ENCODE peak calls at places on chromosomes 7 and 10, in six cellular contexts. O, L, V, A, I and W are unnamed samples.
A peak's percentile ranks its signal among the peaks of the same experiment; 100 is the strongest.

GRCh38 chr10:4663162-4663992 is 162.6 kb upstream of the AKR1E2 start:
- DNase-seq in O (no peak), L (peak; percentile 89), V (peak; percentile 22), A (no peak), I (peak; percentile 41), W (peak; percentile 85)

GRCh38 chr10:108078263-108078662 is 913.8 kb upstream of the SORCS1 start:
- DNase-seq in O (no peak), L (no peak), V (no peak), A (no peak), I (no peak), W (no peak)

GRCh38 chr7:47485640-47486435 is 96.1 kb downstream of the TNS3 start:
- DNase-seq in O (no peak), L (no peak), V (no peak), A (no peak), I (no peak), W (no peak)

GRCh38 chr10:131806146-131806545 is 94.7 kb upstream of the PPP2R2D start:
- DNase-seq in O (no peak), L (no peak), V (no peak), A (no peak), I (no peak), W (no peak)

GRCh38 chr7:75955293-75955938 is 39.0 kb downstream of the TMEM120A start:
- DNase-seq in O (no peak), L (no peak), V (no peak), A (no peak), I (peak; percentile 83), W (no peak)

GRCh38 chr7:5424689-5425506 is 1.3 kb upstream of the TNRC18 start:
- DNase-seq in O (no peak), L (peak; percentile 67), V (peak; percentile 13), A (no peak), I (peak; percentile 54), W (peak; percentile 70)

GRCh38 chr7:101539784-101540183 is 89.3 kb downstream of the MYL10 start:
- DNase-seq in O (no peak), L (no peak), V (no peak), A (no peak), I (no peak), W (no peak)

GRCh38 chr10:117878626-117879025 is 168.1 kb downstream of the RAB11FIP2 start:
- DNase-seq in O (no peak), L (no peak), V (no peak), A (no peak), I (no peak), W (no peak)

GRCh38 chr7:4479367-4480039 is 202.6 kb upstream of the FOXK1 start:
- DNase-seq in O (no peak), L (no peak), V (peak; percentile 64), A (peak; percentile 41), I (peak; percentile 43), W (peak; percentile 72)

GRCh38 chr10:69626826-69627225 is 3.2 kb upstream of the FAM241B start:
- DNase-seq in O (no peak), L (no peak), V (peak; percentile 2), A (no peak), I (no peak), W (no peak)

GRCh38 chr10:84007482-84007881 is 131.8 kb upstream of the GHITM start:
- DNase-seq in O (no peak), L (no peak), V (no peak), A (no peak), I (no peak), W (no peak)

GRCh38 chr7:240887-241421 is 48.6 kb downstream of the FAM20C start:
- DNase-seq in O (no peak), L (no peak), V (no peak), A (no peak), I (no peak), W (no peak)

GRCh38 chr7:41774966-41775365 is 72.1 kb upstream of the INHBA start:
- DNase-seq in O (no peak), L (no peak), V (no peak), A (no peak), I (no peak), W (no peak)

GRCh38 chr10:51010977-51011376 is 63.3 kb upstream of the PRKG1 start:
- DNase-seq in O (no peak), L (no peak), V (peak; percentile 52), A (no peak), I (peak; percentile 32), W (peak; percentile 27)

GRCh38 chr10:132048294-132048667 is 17.5 kb upstream of the JAKMIP3 start:
- DNase-seq in O (no peak), L (no peak), V (no peak), A (no peak), I (no peak), W (peak; percentile 40)

GRCh38 chr7:17130281-17131059 is 168.0 kb upstream of the AHR start:
- DNase-seq in O (no peak), L (no peak), V (no peak), A (no peak), I (no peak), W (peak; percentile 98)

DNA sequence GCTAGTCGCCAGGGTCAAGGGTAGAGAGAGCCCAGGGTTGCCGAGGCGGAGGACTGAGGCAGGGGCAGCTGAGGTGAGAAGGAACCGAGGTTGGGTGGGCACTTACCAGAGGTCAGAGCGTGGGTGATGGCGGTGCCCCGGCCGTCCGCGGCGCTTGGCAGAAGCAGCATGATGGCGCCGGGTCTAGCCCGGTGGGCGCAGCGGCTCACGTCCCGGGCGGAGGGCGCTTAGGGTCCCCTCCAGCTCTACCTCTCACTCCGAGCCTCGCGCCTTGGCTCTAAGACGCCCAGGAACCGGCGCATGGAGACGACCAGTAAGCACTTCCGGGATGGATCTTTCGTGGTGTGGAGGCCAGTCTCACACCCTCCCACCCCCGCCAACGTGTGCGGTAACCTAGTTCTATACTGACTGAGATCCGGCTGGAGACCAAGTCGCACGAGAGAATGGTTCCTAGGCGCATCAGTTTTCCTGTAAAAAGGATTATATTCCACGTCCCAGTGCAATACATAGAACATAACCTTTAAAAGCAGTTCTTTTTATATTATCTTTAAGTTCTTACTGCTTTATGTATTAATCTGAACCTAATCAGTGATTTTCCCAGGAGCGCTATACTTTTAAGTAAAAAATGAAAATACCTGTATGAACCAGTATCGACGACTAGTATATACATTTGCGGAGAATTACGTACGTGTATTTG is at the start of gene DNAJC2:
- DNase-seq in O (peak; percentile 86), L (peak; percentile 87), V (peak; percentile 89), A (peak; percentile 63), I (peak; percentile 92), W (peak; percentile 87)
- TF ChIP-seq POLR2A in O (peak; percentile 57), L (no peak), V (peak; percentile 95), A (peak; percentile 79), I (peak; percentile 65), W (peak; percentile 91)

DNA sequence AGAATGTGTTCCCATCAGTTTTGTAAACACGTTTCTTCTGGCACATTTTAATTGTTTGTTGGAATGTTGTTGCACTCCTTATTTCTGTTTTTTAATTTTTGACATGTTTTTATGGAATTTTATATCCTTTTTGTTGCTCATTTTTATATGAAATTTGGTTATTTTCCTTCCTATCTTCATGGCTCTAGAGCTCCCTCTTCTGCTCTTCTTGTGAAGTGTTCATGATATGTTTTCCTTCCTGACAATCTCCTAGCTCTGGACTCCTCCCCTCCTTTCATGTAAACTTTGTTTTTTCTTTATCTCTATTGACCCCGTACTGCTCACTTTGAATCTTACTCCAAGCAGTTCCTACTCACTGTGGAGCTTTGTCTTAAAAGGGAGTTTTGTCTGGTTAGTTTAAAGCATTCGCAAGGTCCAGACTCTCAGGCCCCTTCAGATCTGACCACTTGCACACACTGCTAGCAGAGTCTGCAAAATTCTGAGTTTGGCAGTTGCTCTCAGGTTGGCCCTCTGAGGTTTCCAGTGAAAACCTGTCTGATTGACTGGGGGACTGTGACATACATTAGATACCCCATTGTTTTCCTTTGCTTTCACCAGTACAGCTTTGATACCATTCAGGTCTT is 149.4 kb downstream of the XPNPEP1 start:
- DNase-seq in O (no peak), L (no peak), V (peak; percentile 32), A (no peak), I (no peak), W (peak; percentile 26)
- TF ChIP-seq POLR2A in O (no peak), L (no peak), V (no peak), A (no peak), I (no peak), W (no peak)

GRCh38 chr10:110918269-110918632 is 729 bp downstream of the BBIP1 start:
- DNase-seq in O (peak; percentile 92), L (peak; percentile 96), V (peak; percentile 85), A (peak; percentile 89), I (peak; percentile 97), W (peak; percentile 87)

GRCh38 chr10:110916554-110917346 is 2.2 kb downstream of the BBIP1 start:
- DNase-seq in O (no peak), L (no peak), V (no peak), A (no peak), I (no peak), W (no peak)

GRCh38 chr10:110918633-110919348 is at the start of gene BBIP1:
- DNase-seq in O (no peak), L (no peak), V (no peak), A (peak; percentile 99), I (no peak), W (peak; percentile 99)

GRCh38 chr10:110919971-110920881 is 822 bp downstream of the SHOC2 start:
- DNase-seq in O (peak; percentile 25), L (peak; percentile 43), V (no peak), A (no peak), I (peak; percentile 46), W (no peak)

GRCh38 chr10:110919349-110919931 is at the start of gene SHOC2:
- DNase-seq in O (peak; percentile 98), L (peak; percentile 100), V (peak; percentile 82), A (no peak), I (peak; percentile 100), W (no peak)
- TF ChIP-seq POLR2A in O (no peak), L (peak; percentile 49), V (no peak), A (no peak), I (peak; percentile 77), W (peak; percentile 55)

GRCh38 chr7:130872341-130872740 is 138.3 kb upstream of the KLF14 start:
- DNase-seq in O (no peak), L (no peak), V (no peak), A (no peak), I (no peak), W (no peak)
- TF ChIP-seq POLR2A in O (no peak), L (no peak), V (no peak), A (no peak), I (no peak), W (no peak)

GRCh38 chr7:80640841-80641240 is 2.4 kb downstream of the CD36 start:
- DNase-seq in O (no peak), L (no peak), V (no peak), A (no peak), I (no peak), W (no peak)
- TF ChIP-seq POLR2A in O (no peak), L (no peak), V (no peak), A (no peak), I (no peak), W (no peak)

GRCh38 chr10:81002382-81002781 is 464.7 kb downstream of the SH2D4B start:
- DNase-seq in O (no peak), L (no peak), V (no peak), A (no peak), I (no peak), W (no peak)
- TF ChIP-seq POLR2A in O (no peak), L (no peak), V (no peak), A (no peak), I (no peak), W (no peak)